ENCODE peak calls at places on chromosomes 3 and 15, in six cellular contexts. Q, R, N, T, I and E are unnamed samples.

GRCh38 chr15:55084216-55084615 is 112.5 kb downstream of the RSL24D1 start:
- DNase-seq in R (no peak), N (no peak), Q (no peak), T (no peak), I (no peak), E (no peak)

GRCh38 chr3:80142714-80143113 is 374.9 kb upstream of the ROBO1 start:
- DNase-seq in I (no peak), T (no peak), N (no peak), R (no peak), Q (no peak), E (no peak)

GRCh38 chr3:96863129-96863740 is 48.8 kb downstream of the EPHA6 start:
- DNase-seq in T (no peak), Q (peak; percentile 46), N (peak; percentile 22), I (no peak), R (peak; percentile 59), E (no peak)

GRCh38 chr3:71087109-71088018 is 496.2 kb downstream of the FOXP1 start:
- DNase-seq in Q (no peak), T (peak; percentile 64), I (no peak), R (no peak), N (peak; percentile 37), E (peak; percentile 56)

GRCh38 chr15:38455096-38455495 is 1.2 kb downstream of the FAM98B start:
- DNase-seq in T (no peak), N (no peak), R (no peak), I (no peak), Q (no peak), E (no peak)

GRCh38 chr3:149316427-149316826 is 17.0 kb downstream of the TM4SF18 start:
- DNase-seq in I (no peak), N (peak; percentile 50), T (no peak), R (no peak), Q (no peak), E (no peak)

GRCh38 chr3:9696480-9697220 is 7.0 kb upstream of the CPNE9 start:
- DNase-seq in T (no peak), I (no peak), Q (no peak), N (no peak), R (no peak), E (no peak)

GRCh38 chr3:196138464-196138863 is 56.6 kb upstream of the TFRC start:
- DNase-seq in N (no peak), I (no peak), R (no peak), Q (no peak), T (no peak), E (no peak)

GRCh38 chr15:63449711-63450110 is 54.7 kb upstream of the USP3 start:
- DNase-seq in I (no peak), R (no peak), T (no peak), Q (no peak), N (peak; percentile 40), E (no peak)

GRCh38 chr3:17810759-17811158 is 68.3 kb upstream of the TBC1D5 start:
- DNase-seq in R (no peak), I (no peak), T (no peak), N (peak; percentile 87), Q (no peak), E (no peak)

GRCh38 chr3:185558395-185558794 is 6.0 kb upstream of the LIPH start:
- DNase-seq in I (no peak), Q (peak; percentile 97), T (no peak), R (no peak), N (peak; percentile 71), E (no peak)

GRCh38 chr3:167691366-167691765 is 37.6 kb upstream of the WDR49 start:
- DNase-seq in N (no peak), I (no peak), Q (no peak), T (peak; percentile 62), R (no peak), E (peak; percentile 23)